ENCODE peak calls at places on chromosomes 13 and 19, in six cellular contexts. V is HepG2, E is GM12878, F is K562, J is A549, I is upper lobe of left lung. Z is an unnamed sample.

GRCh38 chr13:21012211-21012610 is 49.2 kb downstream of the LATS2 start:
- ATAC-seq in V (peak; percentile 13), E (no peak), F (no peak), J (no peak), I (no peak), Z (no peak)

GRCh38 chr19:50419580-50420035 is 870 bp downstream of the SPIB start:
- ATAC-seq in V (no peak), E (peak; percentile 2), F (no peak), J (no peak), I (no peak), Z (no peak)

GRCh38 chr19:35913589-35913988 is 5.5 kb upstream of the TYROBP start:
- ATAC-seq in V (no peak), E (peak; percentile 36), F (no peak), J (no peak), I (no peak), Z (no peak)

GRCh38 chr13:46577656-46578589 is 25.0 kb downstream of the LRCH1 start:
- ATAC-seq in V (no peak), E (peak; percentile 46), F (no peak), J (no peak), I (no peak), Z (peak; percentile 18)

GRCh38 chr19:4622695-4623421 is 16.5 kb upstream of the TNFAIP8L1 start:
- ATAC-seq in V (peak; percentile 66), E (no peak), F (peak; percentile 95), J (peak; percentile 57), I (peak; percentile 69), Z (no peak)

GRCh38 chr19:4052993-4053422 is 13.7 kb downstream of the ZBTB7A start:
- ATAC-seq in V (peak; percentile 17), E (peak; percentile 13), F (no peak), J (peak; percentile 51), I (no peak), Z (no peak)

GRCh38 chr13:109749365-109749764 is 37.0 kb downstream of the IRS2 start:
- ATAC-seq in V (no peak), E (no peak), F (no peak), J (no peak), I (no peak), Z (no peak)

GRCh38 chr13:71540098-71540497 is 326.9 kb downstream of the DACH1 start:
- ATAC-seq in V (no peak), E (no peak), F (no peak), J (no peak), I (no peak), Z (no peak)

GRCh38 chr19:5023128-5023571 is 54.2 kb downstream of the KDM4B start:
- ATAC-seq in V (no peak), E (no peak), F (no peak), J (no peak), I (no peak), Z (peak; percentile 41)

GRCh38 chr19:13985771-13986347 is 20.3 kb downstream of the RFX1 start:
- ATAC-seq in V (peak; percentile 32), E (peak; percentile 35), F (no peak), J (no peak), I (peak; percentile 1), Z (no peak)

GRCh38 chr19:16073988-16074387 is 2.3 kb upstream of the TPM4 start:
- ATAC-seq in V (no peak), E (no peak), F (no peak), J (no peak), I (no peak), Z (no peak)

GRCh38 chr13:33351324-33351723 is 65.8 kb upstream of the STARD13 start:
- ATAC-seq in V (no peak), E (no peak), F (no peak), J (no peak), I (no peak), Z (no peak)

GRCh38 chr19:47274891-47275865 is 493 bp downstream of the INAFM1 start:
- ATAC-seq in V (no peak), E (peak; percentile 2), F (no peak), J (peak; percentile 7), I (no peak), Z (peak; percentile 21)

GRCh38 chr19:20359933-20360720 is 193.1 kb downstream of the ZNF486 start:
- ATAC-seq in V (no peak), E (no peak), F (no peak), J (no peak), I (no peak), Z (no peak)

GRCh38 chr13:53743906-53744305 is 715.3 kb downstream of the OLFM4 start:
- ATAC-seq in V (no peak), E (no peak), F (no peak), J (no peak), I (no peak), Z (no peak)

GRCh38 chr13:21047087-21047486 is 14.3 kb downstream of the LATS2 start:
- ATAC-seq in V (no peak), E (no peak), F (no peak), J (no peak), I (peak; percentile 6), Z (no peak)

GRCh38 chr13:48586591-48587103 is 53.8 kb upstream of the RCBTB2 start:
- ATAC-seq in V (no peak), E (peak; percentile 46), F (peak; percentile 73), J (no peak), I (no peak), Z (peak; percentile 44)

GRCh38 chr19:12937243-12938053 is 961 bp upstream of the CALR start:
- ATAC-seq in V (peak; percentile 5), E (peak; percentile 50), F (peak; percentile 1), J (peak; percentile 44), I (no peak), Z (no peak)

GRCh38 chr19:14167594-14168138 is 31.3 kb upstream of the ASF1B start:
- ATAC-seq in V (peak; percentile 76), E (peak; percentile 75), F (no peak), J (no peak), I (peak; percentile 20), Z (peak; percentile 56)

GRCh38 chr13:110418944-110419343 is 111.9 kb downstream of the COL4A2 start:
- ATAC-seq in V (no peak), E (no peak), F (no peak), J (peak; percentile 62), I (no peak), Z (peak; percentile 19)

GRCh38 chr13:74136089-74136658 is 2.0 kb upstream of the KLF12 start:
- ATAC-seq in V (peak; percentile 2), E (no peak), F (no peak), J (no peak), I (no peak), Z (no peak)

DNA sequence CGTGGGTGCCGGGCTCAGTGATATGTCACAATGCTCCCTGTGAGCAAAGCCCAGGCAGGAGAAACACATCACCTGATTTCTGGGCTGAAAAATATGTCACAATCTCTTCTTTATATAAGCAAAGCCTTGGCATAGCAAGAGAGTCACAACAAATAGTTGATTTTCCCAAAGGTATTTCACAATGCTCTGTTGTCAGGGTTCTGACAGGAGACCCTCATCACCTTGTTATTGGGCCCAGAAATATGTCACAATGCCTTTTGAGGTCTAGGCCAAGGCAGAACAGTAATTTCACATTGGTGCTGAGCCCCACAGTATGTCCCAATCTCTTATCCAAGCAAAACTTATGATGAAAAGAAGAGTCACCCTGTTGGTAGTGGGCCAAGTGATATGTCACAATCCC is 125.7 kb downstream of the ZNF675 start:
- ATAC-seq in V (no peak), E (no peak), F (no peak), J (no peak), I (no peak), Z (no peak)
- H3K9me3 ChIP-seq in V (peaks cover 95% of the 10 kb centered on the region), E (no peaks in the 10 kb centered on the region), F (no peaks in the 10 kb centered on the region), J (peaks cover 32% of the 10 kb centered on the region), I (no peaks in the 10 kb centered on the region), Z (no peaks in the 10 kb centered on the region)

GRCh38 chr13:98312606-98313005 is 135.5 kb upstream of the RNF113B start:
- ATAC-seq in V (no peak), E (no peak), F (no peak), J (no peak), I (no peak), Z (no peak)

GRCh38 chr13:98309569-98310335 is 132.7 kb upstream of the RNF113B start:
- ATAC-seq in V (no peak), E (no peak), F (no peak), J (no peak), I (no peak), Z (no peak)

GRCh38 chr13:98313023-98313937 is 136.2 kb upstream of the RNF113B start:
- ATAC-seq in V (peak; percentile 20), E (no peak), F (no peak), J (no peak), I (no peak), Z (no peak)

GRCh38 chr13:98310485-98311199 is 133.6 kb upstream of the RNF113B start:
- ATAC-seq in V (peak; percentile 57), E (no peak), F (no peak), J (no peak), I (no peak), Z (no peak)

DNA sequence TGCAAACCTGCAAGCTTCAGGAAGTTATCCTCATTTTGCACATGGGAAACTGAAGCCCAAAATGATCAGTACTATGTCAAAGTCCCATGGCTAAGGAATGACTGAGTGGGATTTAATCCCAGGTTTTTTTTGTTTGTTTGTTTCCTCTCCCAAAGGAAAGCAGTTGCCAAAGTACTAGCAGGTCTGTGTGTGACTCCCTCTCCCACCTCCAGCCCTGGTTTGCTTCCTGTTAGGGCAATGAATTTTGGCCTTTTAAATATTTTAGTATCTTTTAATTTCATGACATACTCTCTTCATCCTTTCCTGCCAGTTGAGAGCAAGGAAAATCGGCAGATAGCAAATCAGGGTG is 134.1 kb upstream of the RNF113B start:
- ATAC-seq in V (peak; percentile 21), E (no peak), F (no peak), J (no peak), I (no peak), Z (no peak)
- TF ChIP-seq EP300 in V (no peak), E (no peak), F (no peak), J (no peak), I (no peak), Z (no peak)

GRCh38 chr19:19122902-19123301 is 15.4 kb downstream of the TMEM161A start:
- ATAC-seq in V (no peak), E (no peak), F (no peak), J (no peak), I (no peak), Z (no peak)

GRCh38 chr19:19126102-19126501 is 12.2 kb downstream of the TMEM161A start:
- ATAC-seq in V (no peak), E (no peak), F (no peak), J (no peak), I (no peak), Z (no peak)

GRCh38 chr19:19120308-19121156 is 17.7 kb downstream of the TMEM161A start:
- ATAC-seq in V (peak; percentile 47), E (peak; percentile 28), F (peak; percentile 99), J (peak; percentile 39), I (peak; percentile 25), Z (peak; percentile 82)

GRCh38 chr19:19121371-19121770 is 16.9 kb downstream of the TMEM161A start:
- ATAC-seq in V (no peak), E (no peak), F (no peak), J (no peak), I (peak; percentile 24), Z (no peak)

GRCh38 chr19:19123386-19123785 is 14.9 kb downstream of the TMEM161A start:
- ATAC-seq in V (no peak), E (no peak), F (no peak), J (no peak), I (no peak), Z (no peak)
- H3K4me1 ChIP-seq in V (no peaks in the 10 kb centered on the region), E (no peaks in the 10 kb centered on the region), F (peaks cover 8% of the 10 kb centered on the region), J (no peaks in the 10 kb centered on the region), I (no peaks in the 10 kb centered on the region), Z (peaks cover 9% of the 10 kb centered on the region)

DNA sequence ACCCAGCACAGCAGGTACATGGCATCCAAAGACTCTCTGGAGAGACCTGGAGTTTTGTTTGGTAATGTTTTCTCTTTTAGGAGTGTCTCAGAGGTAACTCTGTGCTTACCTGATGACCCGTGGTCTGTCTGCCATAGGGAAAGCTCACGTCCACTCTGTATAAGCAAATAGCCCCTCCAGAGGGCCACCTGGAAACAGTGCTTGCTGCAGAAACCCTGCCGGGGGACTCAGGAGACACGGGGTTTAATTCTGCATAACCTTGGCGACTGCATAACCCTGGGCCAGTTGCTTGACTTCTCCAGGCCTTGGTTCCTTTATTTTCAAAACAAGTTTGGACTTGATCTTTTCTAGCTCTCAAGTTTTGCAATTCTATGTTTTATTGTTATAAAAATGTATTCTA is 187.2 kb upstream of the SOX1 start:
- ATAC-seq in V (no peak), E (no peak), F (no peak), J (no peak), I (no peak), Z (no peak)
- H3K9me3 ChIP-seq in V (no peaks in the 10 kb centered on the region), E (no peaks in the 10 kb centered on the region), F (no peaks in the 10 kb centered on the region), J (no peaks in the 10 kb centered on the region), I (no peaks in the 10 kb centered on the region), Z (no peaks in the 10 kb centered on the region)